ENCODE peak calls at places on chromosomes 2 and 18, in six cellular contexts. One of them, this sample, is unnamed.
A peak's percentile ranks its signal among the peaks of the same experiment; 100 is the strongest.

GRCh38 chr2:207181526-207182274 is 16.0 kb upstream of the KLF7 start:
- DNase-seq in PC-3: peak; percentile 94
- DNase-seq in GM23338: no peak
- DNase-seq in MM.1S: no peak
- DNase-seq in neural progenitor cell: no peak
- DNase-seq in SK-N-SH: no peak
- DNase-seq in this sample: no peak

GRCh38 chr2:99507964-99508818 is 18.4 kb upstream of the REV1 start:
- DNase-seq in neural progenitor cell: no peak
- DNase-seq in MM.1S: peak; percentile 33
- DNase-seq in PC-3: peak; percentile 20
- DNase-seq in SK-N-SH: peak; percentile 30
- DNase-seq in GM23338: no peak
- DNase-seq in this sample: no peak

GRCh38 chr2:218229239-218229638 is 12.2 kb downstream of the ARPC2 start:
- DNase-seq in SK-N-SH: no peak
- DNase-seq in neural progenitor cell: no peak
- DNase-seq in MM.1S: peak; percentile 85
- DNase-seq in PC-3: peak; percentile 84
- DNase-seq in GM23338: no peak
- DNase-seq in this sample: peak; percentile 84

GRCh38 chr2:43758738-43759137 is 15.1 kb upstream of the DYNC2LI1 start:
- DNase-seq in SK-N-SH: no peak
- DNase-seq in GM23338: no peak
- DNase-seq in neural progenitor cell: no peak
- DNase-seq in PC-3: peak; percentile 65
- DNase-seq in MM.1S: no peak
- DNase-seq in this sample: peak; percentile 78

GRCh38 chr2:85400951-85401805 is 9.0 kb downstream of the CAPG start:
- DNase-seq in SK-N-SH: peak; percentile 12
- DNase-seq in PC-3: no peak
- DNase-seq in neural progenitor cell: no peak
- DNase-seq in MM.1S: no peak
- DNase-seq in GM23338: no peak
- DNase-seq in this sample: no peak

GRCh38 chr2:227602358-227602757 is 3.7 kb downstream of the SCYGR2 start:
- DNase-seq in neural progenitor cell: no peak
- DNase-seq in SK-N-SH: no peak
- DNase-seq in MM.1S: no peak
- DNase-seq in GM23338: no peak
- DNase-seq in PC-3: no peak
- DNase-seq in this sample: no peak

GRCh38 chr2:479505-480161 is 191.7 kb upstream of the ALKAL2 start:
- DNase-seq in neural progenitor cell: no peak
- DNase-seq in MM.1S: no peak
- DNase-seq in GM23338: no peak
- DNase-seq in SK-N-SH: no peak
- DNase-seq in PC-3: peak; percentile 11
- DNase-seq in this sample: no peak

GRCh38 chr2:168220971-168221819 is 26.2 kb downstream of the STK39 start:
- DNase-seq in GM23338: no peak
- DNase-seq in SK-N-SH: no peak
- DNase-seq in PC-3: no peak
- DNase-seq in MM.1S: no peak
- DNase-seq in neural progenitor cell: no peak
- DNase-seq in this sample: no peak

GRCh38 chr18:10122116-10122515 is 208.3 kb downstream of the VAPA start:
- DNase-seq in GM23338: no peak
- DNase-seq in MM.1S: peak; percentile 14
- DNase-seq in PC-3: peak; percentile 66
- DNase-seq in SK-N-SH: no peak
- DNase-seq in neural progenitor cell: no peak
- DNase-seq in this sample: peak; percentile 64

GRCh38 chr2:43059183-43059897 is 167.1 kb downstream of the ZFP36L2 start:
- DNase-seq in PC-3: peak; percentile 72
- DNase-seq in neural progenitor cell: no peak
- DNase-seq in MM.1S: no peak
- DNase-seq in GM23338: no peak
- DNase-seq in SK-N-SH: peak; percentile 72
- DNase-seq in this sample: peak; percentile 94

GRCh38 chr2:190180313-190181065 is 118.0 kb upstream of the MSTN start:
- DNase-seq in SK-N-SH: peak; percentile 88
- DNase-seq in MM.1S: peak; percentile 86
- DNase-seq in GM23338: peak; percentile 86
- DNase-seq in neural progenitor cell: peak; percentile 84
- DNase-seq in PC-3: no peak
- DNase-seq in this sample: peak; percentile 65

GRCh38 chr18:38010971-38011370 is 445.4 kb upstream of the CELF4 start:
- DNase-seq in MM.1S: no peak
- DNase-seq in PC-3: no peak
- DNase-seq in GM23338: no peak
- DNase-seq in SK-N-SH: no peak
- DNase-seq in neural progenitor cell: no peak
- DNase-seq in this sample: no peak

GRCh38 chr18:2901405-2901989 is 54.7 kb downstream of the EMILIN2 start:
- DNase-seq in GM23338: no peak
- DNase-seq in SK-N-SH: no peak
- DNase-seq in PC-3: no peak
- DNase-seq in MM.1S: no peak
- DNase-seq in neural progenitor cell: no peak
- DNase-seq in this sample: peak; percentile 85
- H3K4me3 ChIP-seq in GM23338: no peak overlapping the region
- H3K4me3 ChIP-seq in SK-N-SH: no peak overlapping the region
- H3K4me3 ChIP-seq in PC-3: no peak overlapping the region
- H3K4me3 ChIP-seq in MM.1S: no peak overlapping the region
- H3K4me3 ChIP-seq in neural progenitor cell: no peak overlapping the region
- H3K4me3 ChIP-seq in this sample: no peak overlapping the region

GRCh38 chr2:8632755-8633154 is 49.1 kb upstream of the ID2 start:
- DNase-seq in SK-N-SH: no peak
- DNase-seq in neural progenitor cell: no peak
- DNase-seq in MM.1S: no peak
- DNase-seq in GM23338: no peak
- DNase-seq in PC-3: no peak
- DNase-seq in this sample: no peak

GRCh38 chr2:8628870-8629209 is 53.0 kb upstream of the ID2 start:
- DNase-seq in PC-3: no peak
- DNase-seq in MM.1S: no peak
- DNase-seq in neural progenitor cell: no peak
- DNase-seq in SK-N-SH: no peak
- DNase-seq in GM23338: no peak
- DNase-seq in this sample: no peak

GRCh38 chr2:8629402-8629801 is 52.5 kb upstream of the ID2 start:
- DNase-seq in SK-N-SH: no peak
- DNase-seq in MM.1S: no peak
- DNase-seq in PC-3: no peak
- DNase-seq in neural progenitor cell: no peak
- DNase-seq in GM23338: no peak
- DNase-seq in this sample: no peak

GRCh38 chr2:8631465-8632005 is 50.3 kb upstream of the ID2 start:
- DNase-seq in GM23338: no peak
- DNase-seq in MM.1S: no peak
- DNase-seq in PC-3: no peak
- DNase-seq in SK-N-SH: no peak
- DNase-seq in neural progenitor cell: no peak
- DNase-seq in this sample: no peak

GRCh38 chr2:8630676-8631464 is 51.0 kb upstream of the ID2 start:
- DNase-seq in MM.1S: no peak
- DNase-seq in neural progenitor cell: no peak
- DNase-seq in PC-3: no peak
- DNase-seq in SK-N-SH: no peak
- DNase-seq in GM23338: no peak
- DNase-seq in this sample: no peak
- H3K4me2 ChIP-seq in MM.1S: no peak overlapping the region
- H3K4me2 ChIP-seq in neural progenitor cell: no peak overlapping the region
- H3K4me2 ChIP-seq in PC-3: no peak overlapping the region
- H3K4me2 ChIP-seq in SK-N-SH: no peak overlapping the region
- H3K4me2 ChIP-seq in GM23338: no peak overlapping the region
- H3K4me2 ChIP-seq in this sample: no peak overlapping the region

GRCh38 chr2:9178905-9179571 is 27.6 kb upstream of the ASAP2 start:
- DNase-seq in SK-N-SH: no peak
- DNase-seq in MM.1S: peak; percentile 78
- DNase-seq in GM23338: no peak
- DNase-seq in PC-3: peak; percentile 92
- DNase-seq in neural progenitor cell: no peak
- DNase-seq in this sample: peak; percentile 92

GRCh38 chr2:9174771-9175441 is 31.7 kb upstream of the ASAP2 start:
- DNase-seq in GM23338: peak; percentile 51
- DNase-seq in neural progenitor cell: no peak
- DNase-seq in SK-N-SH: no peak
- DNase-seq in MM.1S: no peak
- DNase-seq in PC-3: peak; percentile 88
- DNase-seq in this sample: peak; percentile 92

GRCh38 chr2:9179572-9180201 is 26.9 kb upstream of the ASAP2 start:
- DNase-seq in MM.1S: no peak
- DNase-seq in PC-3: peak; percentile 97
- DNase-seq in SK-N-SH: no peak
- DNase-seq in neural progenitor cell: no peak
- DNase-seq in GM23338: no peak
- DNase-seq in this sample: peak; percentile 99

DNA sequence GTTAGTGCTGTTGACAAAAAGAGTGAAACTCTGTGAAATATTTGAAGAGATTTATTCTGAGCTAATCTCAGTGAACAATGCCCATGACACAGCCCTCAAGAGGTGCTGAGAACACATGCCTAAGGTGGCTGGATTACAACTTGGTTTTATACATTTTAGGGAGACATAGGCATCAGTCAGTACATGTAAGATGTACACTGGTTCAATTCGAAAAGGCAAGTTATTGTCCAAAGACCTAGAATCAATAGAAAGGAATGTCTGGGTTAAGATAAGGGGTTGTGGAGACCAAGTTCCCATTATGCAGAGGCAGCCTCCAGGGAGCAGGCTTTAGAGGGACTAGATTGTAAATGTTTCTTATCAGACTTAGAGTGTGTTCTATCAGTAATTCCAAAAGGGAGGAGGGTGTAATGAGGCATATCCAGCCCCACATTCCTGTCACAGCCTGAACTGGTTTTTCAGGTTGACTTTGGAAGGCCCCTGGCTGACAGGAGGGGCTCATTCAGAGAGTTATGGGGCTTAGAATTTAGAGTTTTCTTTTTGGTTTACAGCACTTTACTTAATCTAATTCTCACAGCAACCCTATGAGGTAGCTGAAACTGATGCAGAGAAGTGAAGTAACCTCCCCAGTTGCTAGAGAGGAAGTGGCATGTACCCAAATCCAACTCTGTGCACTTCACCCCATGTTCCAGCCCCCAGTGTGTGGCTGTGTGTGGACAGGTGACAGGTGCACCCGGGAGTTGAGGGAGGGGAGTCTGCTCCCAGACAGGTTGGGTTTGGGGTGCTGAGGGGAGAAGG is 28.3 kb upstream of the ASAP2 start:
- DNase-seq in PC-3: peak; percentile 86
- DNase-seq in GM23338: peak; percentile 40
- DNase-seq in MM.1S: peak; percentile 53
- DNase-seq in neural progenitor cell: no peak
- DNase-seq in SK-N-SH: no peak
- DNase-seq in this sample: peak; percentile 47
- H3F3A ChIP-seq in PC-3: peaks cover 10% of the 10 kb centered on the region
- H3F3A ChIP-seq in GM23338: no peaks in the 10 kb centered on the region
- H3F3A ChIP-seq in MM.1S: peaks cover 4% of the 10 kb centered on the region
- H3F3A ChIP-seq in neural progenitor cell: no peaks in the 10 kb centered on the region
- H3F3A ChIP-seq in SK-N-SH: peaks cover 19% of the 10 kb centered on the region
- H3F3A ChIP-seq in this sample: peaks cover 39% of the 10 kb centered on the region

DNA sequence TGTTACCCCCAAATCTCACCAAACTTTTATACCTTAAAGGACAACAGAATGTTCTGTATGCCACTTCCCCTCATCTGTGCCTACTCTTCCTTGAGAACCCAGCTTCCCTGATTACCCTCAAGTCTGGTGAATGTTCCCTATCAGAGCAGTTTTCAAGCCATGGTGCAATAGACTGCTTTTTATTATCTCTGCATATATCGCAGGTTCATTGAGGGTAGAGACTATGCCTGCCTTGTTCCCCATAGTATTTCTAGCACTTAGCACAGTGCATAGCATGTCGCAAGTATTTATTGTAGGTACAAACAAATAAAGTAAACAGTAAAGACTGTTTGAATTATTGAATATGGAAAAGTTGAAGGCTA is 146.6 kb downstream of the HAUS1 start:
- DNase-seq in SK-N-SH: no peak
- DNase-seq in PC-3: no peak
- DNase-seq in MM.1S: no peak
- DNase-seq in GM23338: no peak
- DNase-seq in neural progenitor cell: no peak
- DNase-seq in this sample: no peak
- H3K4me3 ChIP-seq in SK-N-SH: no peak overlapping the region
- H3K4me3 ChIP-seq in PC-3: no peak overlapping the region
- H3K4me3 ChIP-seq in MM.1S: peak overlapping the region; percentile 14
- H3K4me3 ChIP-seq in GM23338: peak overlapping the region; percentile 25
- H3K4me3 ChIP-seq in neural progenitor cell: no peak overlapping the region
- H3K4me3 ChIP-seq in this sample: no peak overlapping the region

DNA sequence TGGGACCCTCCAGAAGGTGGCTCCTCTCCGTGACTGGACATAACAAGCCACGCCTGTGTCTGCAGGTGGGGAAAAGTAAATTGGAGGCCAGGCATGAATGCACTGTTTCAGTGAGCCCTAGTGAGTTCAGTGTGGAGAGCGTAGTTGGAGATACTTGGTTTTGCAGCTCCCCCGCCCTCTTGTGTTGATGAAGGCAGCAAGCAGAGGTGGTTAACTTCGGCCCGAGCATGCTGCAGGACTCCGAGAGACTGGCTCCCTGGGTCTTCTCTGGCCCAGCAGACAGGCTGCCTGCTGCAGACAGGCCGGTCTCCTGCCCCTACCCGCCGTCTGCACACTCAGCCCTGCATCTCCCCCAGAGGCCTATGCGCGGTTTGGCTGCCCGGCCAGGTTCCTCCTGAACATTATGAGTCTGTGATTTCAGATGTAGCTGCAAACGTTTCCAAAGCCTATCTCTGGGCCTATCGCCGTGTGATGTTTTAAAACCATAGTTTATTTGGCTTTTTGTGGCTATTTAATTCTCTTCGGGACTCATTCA is 102.4 kb downstream of the LDLRAD4 start:
- DNase-seq in SK-N-SH: no peak
- DNase-seq in neural progenitor cell: no peak
- DNase-seq in PC-3: no peak
- DNase-seq in MM.1S: no peak
- DNase-seq in GM23338: peak; percentile 26
- DNase-seq in this sample: no peak
- H3K4me2 ChIP-seq in SK-N-SH: no peak overlapping the region
- H3K4me2 ChIP-seq in neural progenitor cell: no peak overlapping the region
- H3K4me2 ChIP-seq in PC-3: no peak overlapping the region
- H3K4me2 ChIP-seq in MM.1S: no peak overlapping the region
- H3K4me2 ChIP-seq in GM23338: no peak overlapping the region
- H3K4me2 ChIP-seq in this sample: no peak overlapping the region

DNA sequence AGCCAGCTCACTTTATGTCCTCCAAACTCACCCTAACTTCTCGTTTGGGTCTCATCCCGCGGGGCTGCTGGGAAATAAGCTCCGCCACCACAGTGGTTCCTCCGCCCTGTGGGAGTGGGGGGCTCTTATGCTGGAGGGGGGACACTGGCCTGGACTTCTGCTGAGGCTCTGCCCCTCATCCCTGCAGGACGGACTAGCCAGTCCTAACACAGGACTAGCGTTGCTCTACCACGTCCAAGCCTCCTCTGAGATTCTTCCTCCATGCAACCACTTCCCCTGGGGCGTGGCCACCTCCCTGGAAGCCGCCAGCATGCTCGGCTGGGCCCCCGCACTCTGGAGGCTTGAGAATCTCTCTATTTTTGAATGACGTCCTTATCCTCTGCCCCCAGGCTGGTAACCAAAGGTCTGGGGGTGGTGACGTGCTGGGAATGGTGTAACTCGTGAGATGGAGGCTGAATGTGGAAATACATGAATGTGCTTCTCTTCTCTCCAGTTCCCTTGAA is 896 bp upstream of the RAB17 start:
- DNase-seq in neural progenitor cell: no peak
- DNase-seq in MM.1S: no peak
- DNase-seq in PC-3: peak; percentile 43
- DNase-seq in SK-N-SH: no peak
- DNase-seq in GM23338: no peak
- DNase-seq in this sample: peak; percentile 17
- H3F3A ChIP-seq in neural progenitor cell: peaks cover 21% of the 10 kb centered on the region
- H3F3A ChIP-seq in MM.1S: no peaks in the 10 kb centered on the region
- H3F3A ChIP-seq in PC-3: no peaks in the 10 kb centered on the region
- H3F3A ChIP-seq in SK-N-SH: peaks cover 3% of the 10 kb centered on the region
- H3F3A ChIP-seq in GM23338: peaks cover 9% of the 10 kb centered on the region
- H3F3A ChIP-seq in this sample: no peaks in the 10 kb centered on the region